ENCODE peak calls at places on chromosomes 2 and 18, in ten cellular contexts. E is tibial nerve; J is activated gamma-delta T cell treated with Interleukin-2 at 50 U/mL for 16 hours; F is T-cell; Y is activated CD4-positive, alpha-beta T cell treated with anti-CD3 and anti-CD28 coated beads for 4 hours; I is activated T-cell treated with anti-CD3 and anti-CD28 coated beads, Interleukin-2, amount 50 U/mL, for 72 hours; M is cardiac fibroblast; O is GM12865; N is ecto neural progenitor cell; Q is hippocampal formation. V is an unnamed sample.

GRCh38 chr2:39375917-39376316 is 61.2 kb downstream of the MAP4K3 start:
- DNase-seq in F (no peak), Q (no peak), J (no peak), Y (no peak), I (no peak), O (no peak), M (no peak), E (no peak), N (no peak), V (no peak)

GRCh38 chr18:13376298-13376840 is 157.8 kb downstream of the LDLRAD4 start:
- DNase-seq in Y (peak; percentile 66), O (no peak), N (no peak), Q (no peak), J (no peak), F (peak; percentile 53), I (peak; percentile 57), M (no peak), E (no peak), V (no peak)

GRCh38 chr2:239259603-239260298 is 141.1 kb downstream of the HDAC4 start:
- DNase-seq in E (no peak), O (peak; percentile 69), Y (no peak), J (no peak), N (no peak), M (no peak), I (no peak), F (peak; percentile 9), Q (no peak), V (no peak)

GRCh38 chr18:79916546-79917350 is 34.7 kb downstream of the SLC66A2 start:
- DNase-seq in Y (no peak), E (no peak), N (peak; percentile 26), O (no peak), I (no peak), M (no peak), F (no peak), J (no peak), Q (no peak), V (no peak)

GRCh38 chr2:15986068-15986560 is 45.8 kb downstream of the MYCN start:
- DNase-seq in N (no peak), F (no peak), M (no peak), O (no peak), J (no peak), I (no peak), E (no peak), Y (no peak), Q (no peak), V (no peak)

GRCh38 chr2:238022594-238023157 is 38.1 kb upstream of the SCLY start:
- DNase-seq in J (no peak), F (no peak), O (no peak), I (no peak), Q (no peak), Y (no peak), M (no peak), E (no peak), N (no peak), V (no peak)

GRCh38 chr2:27652790-27653189 is 10.6 kb downstream of the SUPT7L start:
- DNase-seq in O (no peak), I (no peak), E (no peak), J (no peak), F (no peak), M (no peak), N (no peak), Q (no peak), Y (no peak), V (no peak)

GRCh38 chr2:121608967-121609366 is 40.3 kb downstream of the CLASP1 start:
- DNase-seq in N (no peak), F (no peak), O (no peak), Y (no peak), J (no peak), M (no peak), I (no peak), E (no peak), Q (no peak), V (no peak)

GRCh38 chr18:74652392-74652988 is 54.8 kb downstream of the ZNF407 start:
- DNase-seq in J (no peak), F (no peak), M (peak; percentile 73), N (no peak), Y (no peak), E (no peak), I (no peak), O (peak; percentile 52), Q (peak; percentile 59), V (no peak)

GRCh38 chr2:102915128-102915527 is 153.3 kb downstream of the TMEM182 start:
- DNase-seq in M (no peak), F (no peak), I (no peak), J (no peak), O (no peak), N (no peak), E (no peak), Q (no peak), Y (no peak), V (no peak)

GRCh38 chr18:36389027-36389426 is 91.5 kb downstream of the FHOD3 start:
- DNase-seq in N (no peak), O (no peak), I (no peak), J (no peak), F (no peak), Q (no peak), E (no peak), Y (no peak), M (no peak), V (no peak)

GRCh38 chr2:70820499-70820898 is at the start of gene CLEC4F:
- DNase-seq in Y (no peak), I (no peak), O (no peak), E (no peak), N (no peak), F (no peak), Q (no peak), M (no peak), J (no peak), V (no peak)

GRCh38 chr18:31454066-31454708 is 6.6 kb downstream of the DSG3 start:
- DNase-seq in Y (no peak), E (no peak), F (no peak), J (no peak), O (no peak), N (no peak), Q (no peak), M (peak; percentile 67), I (no peak), V (no peak)

GRCh38 chr2:158815650-158816049 is 20.5 kb downstream of the DAPL1 start:
- DNase-seq in F (no peak), M (no peak), Q (no peak), N (no peak), O (no peak), Y (no peak), E (no peak), I (no peak), J (no peak), V (no peak)

GRCh38 chr2:163774862-163775261 is 39.1 kb upstream of the FIGN start:
- DNase-seq in J (no peak), M (peak; percentile 76), Y (no peak), E (no peak), N (no peak), O (no peak), F (no peak), I (no peak), Q (no peak), V (no peak)

GRCh38 chr2:52881606-52882005 is 886.0 kb upstream of the CHAC2 start:
- DNase-seq in O (no peak), J (no peak), E (no peak), I (no peak), N (no peak), F (no peak), M (no peak), Y (no peak), Q (no peak), V (no peak)

GRCh38 chr18:54247488-54248175 is 21.7 kb upstream of the POLI start:
- DNase-seq in I (no peak), N (no peak), F (no peak), O (peak; percentile 24), Y (no peak), J (no peak), Q (no peak), E (no peak), M (no peak), V (no peak)

GRCh38 chr18:43559507-43559906 is 282.2 kb upstream of the SYT4 start:
- DNase-seq in O (no peak), M (no peak), J (no peak), Q (no peak), I (no peak), N (no peak), Y (no peak), E (no peak), F (no peak), V (no peak)

GRCh38 chr2:2013476-2013875 is 269.2 kb upstream of the PXDN start:
- DNase-seq in N (no peak), O (no peak), F (no peak), E (no peak), I (no peak), Y (no peak), J (no peak), Q (no peak), M (no peak), V (no peak)

GRCh38 chr2:130390460-130391057 is 34.7 kb downstream of the PTPN18 start:
- DNase-seq in Y (no peak), F (no peak), N (no peak), E (no peak), M (no peak), Q (no peak), J (no peak), I (no peak), O (peak; percentile 69), V (peak; percentile 58)

GRCh38 chr2:58207189-58207588 is 33.9 kb downstream of the FANCL start:
- DNase-seq in J (no peak), Y (no peak), F (no peak), O (no peak), I (no peak), N (no peak), M (no peak), Q (no peak), E (no peak), V (no peak)

GRCh38 chr2:224865016-224865415 is 148.9 kb upstream of the CCDC195 start:
- DNase-seq in Q (no peak), E (no peak), Y (no peak), I (no peak), J (no peak), O (no peak), M (no peak), N (no peak), F (no peak), V (no peak)

GRCh38 chr2:112714836-112715631 is 5.8 kb upstream of the NT5DC4 start:
- DNase-seq in O (no peak), Y (no peak), Q (no peak), I (no peak), J (no peak), E (no peak), F (no peak), M (no peak), N (no peak), V (no peak)

GRCh38 chr2:4618630-4619228 is 915.4 kb downstream of the DCDC2C start:
- DNase-seq in M (no peak), J (no peak), I (no peak), Y (no peak), F (no peak), N (no peak), Q (no peak), O (no peak), E (no peak), V (no peak)

GRCh38 chr2:61736982-61737381 is 116.9 kb downstream of the FAM161A start:
- DNase-seq in N (no peak), O (no peak), F (no peak), Q (no peak), J (no peak), E (no peak), M (no peak), Y (no peak), I (no peak), V (no peak)

GRCh38 chr2:235595420-235596010 is 101.7 kb downstream of the AGAP1 start:
- DNase-seq in I (peak; percentile 52), Y (no peak), M (peak; percentile 87), E (peak; percentile 75), N (peak; percentile 69), Q (peak; percentile 78), O (peak; percentile 56), J (peak; percentile 16), F (no peak), V (peak; percentile 72)

GRCh38 chr2:10271946-10272345 is 30.8 kb upstream of the HPCAL1 start:
- DNase-seq in E (no peak), Q (no peak), O (no peak), Y (no peak), I (no peak), J (no peak), F (no peak), M (no peak), N (peak; percentile 24), V (no peak)

GRCh38 chr18:27948981-27949380 is 227.9 kb downstream of the CDH2 start:
- DNase-seq in F (no peak), Q (no peak), O (no peak), N (no peak), I (no peak), M (no peak), J (no peak), Y (no peak), E (no peak), V (no peak)